ENCODE peak calls at places on chromosomes 6 and 20, in five cellular contexts. Y is ovary, R is NB4, K is adrenal gland, N is body of pancreas. V is an unnamed sample.
A peak's percentile ranks its signal among the peaks of the same experiment; 100 is the strongest.

GRCh38 chr20:62611794-62612193 is 30.5 kb upstream of the SLCO4A1 start:
- DNase-seq in Y (no peak), R (no peak), K (no peak), N (no peak), V (no peak)

GRCh38 chr20:5056801-5057599 is 55.7 kb upstream of the SLC23A2 start:
- DNase-seq in Y (no peak), R (peak; percentile 90), K (peak; percentile 43), N (peak; percentile 61), V (no peak)

GRCh38 chr20:53894707-53895384 is 175.5 kb downstream of the BCAS1 start:
- DNase-seq in Y (no peak), R (no peak), K (no peak), N (no peak), V (no peak)

GRCh38 chr20:56157530-56158203 is 90.9 kb upstream of the MC3R start:
- DNase-seq in Y (no peak), R (no peak), K (no peak), N (no peak), V (no peak)

GRCh38 chr6:149935668-149936067 is 6.1 kb upstream of the ULBP2 start:
- DNase-seq in Y (no peak), R (no peak), K (no peak), N (no peak), V (peak; percentile 53)

GRCh38 chr20:36613974-36614373 is 8.4 kb downstream of the RAB5IF start:
- DNase-seq in Y (no peak), R (no peak), K (no peak), N (peak; percentile 73), V (no peak)

GRCh38 chr20:51498765-51499540 is 43.6 kb downstream of the NFATC2 start:
- DNase-seq in Y (no peak), R (no peak), K (no peak), N (no peak), V (no peak)

GRCh38 chr6:117601811-117602150 is 530 bp downstream of the GOPC start:
- DNase-seq in Y (no peak), R (no peak), K (no peak), N (no peak), V (no peak)

GRCh38 chr6:30725713-30726505 is 5.8 kb downstream of the TUBB start:
- DNase-seq in Y (no peak), R (peak; percentile 54), K (no peak), N (no peak), V (no peak)

GRCh38 chr20:58017237-58017969 is 211.1 kb downstream of the ANKRD60 start:
- DNase-seq in Y (no peak), R (peak; percentile 8), K (no peak), N (peak; percentile 88), V (peak; percentile 93)

GRCh38 chr20:22305391-22305790 is 279.0 kb downstream of the FOXA2 start:
- DNase-seq in Y (no peak), R (no peak), K (no peak), N (no peak), V (no peak)

GRCh38 chr6:63441266-63441956 is 121.6 kb upstream of the LGSN start:
- DNase-seq in Y (no peak), R (no peak), K (no peak), N (no peak), V (no peak)

DNA sequence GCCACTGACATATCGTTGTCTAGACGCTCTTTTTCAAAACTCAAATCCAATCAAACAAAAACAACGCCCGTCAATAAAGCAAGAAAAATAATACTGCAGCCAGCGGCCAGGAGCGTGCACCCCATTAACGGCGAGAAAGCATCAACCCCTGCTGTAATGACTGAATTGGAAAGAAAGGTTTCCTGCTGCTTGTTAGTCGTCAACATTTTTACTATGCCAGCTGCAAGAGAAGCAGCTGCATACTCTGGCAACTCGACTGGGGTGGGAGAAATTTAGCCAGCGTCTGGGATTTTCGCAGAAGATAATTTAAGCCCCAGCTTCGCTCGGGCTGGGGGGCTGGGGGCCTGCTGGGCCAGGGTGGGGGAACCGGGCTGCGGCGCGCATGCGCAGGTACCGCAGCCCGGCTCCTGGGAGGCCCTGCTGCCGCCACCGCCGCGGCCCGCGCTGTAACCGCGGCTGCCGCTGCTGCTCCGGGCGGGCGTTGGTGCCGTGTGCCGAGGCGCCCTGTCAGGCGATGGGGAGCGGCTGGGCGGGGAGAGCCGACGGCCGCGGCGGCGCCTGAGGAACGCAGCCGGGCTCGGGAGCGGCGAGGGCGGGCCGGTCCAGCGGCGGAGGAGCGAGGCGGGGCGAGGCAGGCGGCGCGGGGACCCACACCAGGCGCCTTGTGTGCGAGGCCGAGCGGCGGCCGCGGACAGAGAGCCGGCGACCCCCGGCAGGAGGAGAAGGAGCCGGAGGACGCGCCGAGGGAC is 732 bp upstream of the STXBP5 start:
- DNase-seq in Y (peak; percentile 77), R (peak; percentile 91), K (peak; percentile 60), N (peak; percentile 83), V (peak; percentile 40)
- TF ChIP-seq CTCF in Y (no peak), R (no peak), K (no peak), N (peak; percentile 7), V (no peak)

DNA sequence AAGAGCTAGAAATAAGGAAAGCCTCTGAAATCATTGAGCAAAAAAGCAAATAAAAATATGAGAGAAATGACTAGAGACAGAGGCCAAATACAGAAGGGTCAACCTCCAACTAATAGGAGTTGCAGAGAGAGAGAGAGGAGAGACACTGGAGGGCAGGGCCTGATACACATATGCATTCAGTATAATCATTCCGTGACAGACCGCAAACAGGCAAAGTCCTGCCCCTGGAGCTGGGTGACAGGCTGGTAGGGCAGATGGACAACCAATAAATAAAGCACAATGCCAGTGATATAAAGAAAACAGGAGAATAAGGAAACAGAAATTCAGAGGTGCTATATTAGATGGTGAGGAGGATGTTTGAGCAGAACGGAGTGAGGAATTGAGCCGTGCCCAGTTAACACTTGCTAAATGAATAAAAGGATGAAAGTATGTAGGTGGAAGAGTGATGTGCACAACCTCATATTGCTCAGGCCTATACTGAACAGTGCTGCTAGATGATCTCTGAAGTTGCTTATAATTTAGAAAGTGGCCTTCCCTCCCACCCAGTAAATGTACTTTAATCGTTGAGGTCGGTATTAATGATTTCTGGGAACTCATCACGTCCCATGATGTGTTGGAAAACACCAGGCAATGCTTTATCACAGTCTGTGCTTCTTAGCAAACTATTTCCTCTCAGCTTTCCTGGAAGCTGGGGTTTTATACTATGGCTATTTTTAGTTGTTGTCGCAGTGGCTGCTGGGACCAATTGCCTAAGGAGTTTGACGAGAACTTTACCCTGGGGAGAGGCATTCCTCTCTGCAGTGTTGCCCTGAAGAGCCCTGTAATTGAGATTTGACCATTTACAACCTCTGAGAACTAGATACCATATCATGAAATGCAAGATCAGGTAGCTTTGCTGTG is 37.6 kb upstream of the CLIC5 start:
- DNase-seq in Y (no peak), R (no peak), K (peak; percentile 30), N (peak; percentile 8), V (no peak)
- TF ChIP-seq POLR2A in Y (no peak), R (no peak), K (no peak), N (no peak), V (no peak)

DNA sequence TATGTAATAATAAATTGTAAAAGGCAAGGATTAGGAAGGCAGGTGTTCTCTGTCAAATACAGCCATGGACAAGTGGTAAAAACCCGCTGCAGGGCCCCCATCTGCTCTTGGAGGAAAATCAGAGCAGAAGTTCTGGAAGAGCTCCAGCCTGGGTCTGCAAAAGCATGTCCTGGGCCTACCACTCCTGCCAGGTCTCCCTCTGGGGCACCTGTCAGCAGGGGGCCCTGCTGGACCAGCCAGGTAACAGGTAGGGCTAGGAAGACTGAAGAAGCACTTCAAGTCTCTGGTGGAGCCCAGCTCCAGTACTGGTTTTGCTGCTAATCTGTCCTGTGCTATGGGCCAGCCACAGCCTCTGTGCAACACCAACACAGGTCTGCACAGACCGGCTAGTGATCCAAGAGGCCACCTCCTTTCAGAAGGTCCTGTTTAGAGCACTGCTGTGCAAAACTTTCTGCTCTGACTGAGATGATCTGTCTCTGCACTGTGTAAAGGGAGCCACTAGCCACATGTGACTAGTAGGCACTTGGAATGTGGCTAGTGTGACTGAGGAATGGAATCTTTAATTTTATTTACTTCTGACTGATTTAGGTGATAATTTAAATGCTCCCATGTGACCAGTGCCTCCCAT is 30.2 kb downstream of the RRBP1 start:
- DNase-seq in Y (no peak), R (no peak), K (no peak), N (peak; percentile 57), V (no peak)
- TF ChIP-seq CTCF in Y (no peak), R (no peak), K (no peak), N (peak; percentile 24), V (no peak)

DNA sequence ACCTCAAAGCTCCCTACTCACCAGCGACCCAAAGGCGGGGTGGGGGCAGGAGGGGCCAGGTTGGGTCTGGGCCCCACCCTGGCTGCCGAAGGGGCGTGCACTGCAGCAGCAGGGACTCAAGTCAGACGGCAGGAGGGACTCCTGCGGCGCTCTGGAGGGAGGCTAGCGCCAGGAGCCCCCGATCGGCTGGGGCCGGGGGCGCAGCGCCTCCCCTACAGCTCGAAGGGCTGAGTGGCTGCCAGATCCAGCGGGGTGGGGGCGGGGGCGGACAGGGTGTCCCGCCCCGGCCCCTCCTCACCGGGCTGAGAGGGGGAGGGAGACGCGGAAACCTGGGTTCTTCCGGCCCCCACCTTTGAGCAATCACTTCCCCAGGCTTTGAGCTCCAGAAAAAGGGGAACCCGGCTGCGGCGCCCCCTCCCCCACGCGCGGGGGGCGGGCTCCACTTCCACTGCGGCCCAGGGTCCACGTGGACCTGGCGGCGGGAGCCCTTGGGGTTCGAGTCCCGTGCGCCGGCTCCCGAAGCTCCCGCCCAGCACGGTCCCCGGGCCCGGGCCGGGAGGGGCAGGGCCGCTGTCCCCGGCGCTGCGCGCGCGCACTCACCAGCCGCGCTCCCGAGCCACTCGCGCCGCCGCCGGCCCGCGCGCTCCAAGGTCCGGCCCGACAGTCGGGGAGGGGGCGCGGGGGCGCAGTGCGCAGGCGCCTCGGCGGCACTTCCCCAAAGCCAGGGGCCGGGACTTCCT is at the start of gene RGS19:
- DNase-seq in Y (peak; percentile 78), R (peak; percentile 98), K (peak; percentile 69), N (peak; percentile 81), V (peak; percentile 94)
- TF ChIP-seq POLR2A in Y (no peak), R (peak; percentile 64), K (no peak), N (no peak), V (no peak)

DNA sequence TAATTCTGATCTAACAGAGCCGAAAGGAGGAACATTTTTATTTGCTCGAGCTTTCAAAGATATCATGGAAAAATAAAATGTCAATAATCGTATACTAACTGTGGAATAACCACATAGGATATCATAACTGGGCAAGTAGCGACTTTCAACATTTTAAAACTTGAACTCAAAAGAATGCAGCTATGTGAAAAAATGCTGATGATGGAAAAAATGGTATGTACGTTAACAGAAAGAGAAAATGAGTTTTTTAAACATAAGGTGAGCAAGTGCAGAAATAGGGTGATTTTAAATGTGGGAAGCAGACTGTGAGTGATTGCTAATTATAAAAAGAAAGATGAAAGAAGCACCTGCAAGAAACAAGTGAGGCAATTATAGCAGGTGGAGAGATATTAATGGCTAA is 238.3 kb upstream of the HSF2 start:
- DNase-seq in Y (no peak), R (no peak), K (no peak), N (no peak), V (no peak)
- TF ChIP-seq CTCF in Y (no peak), R (no peak), K (no peak), N (no peak), V (no peak)